ENCODE peak calls at places on chromosomes 5 and 9, in ten cellular contexts. D is stomach, O is sigmoid colon, M is trophoblast cell, H is SJSA1, E is endodermal cell, K is fibroblast of lung, W is astrocyte, U is psoas muscle, P is cardiac muscle cell. V is an unnamed sample. For H3K4me1, the result is how much of the 10 kb centered on the place peaks cover.

GRCh38 chr5:146426853-146427618 is 20.1 kb upstream of the TCERG1 start:
- DNase-seq in D (no peak), O (no peak), M (peak), H (no peak), E (no peak), K (peak), W (peak), U (no peak), P (peak), V (peak)

GRCh38 chr9:86867658-86868313 is 79.5 kb downstream of the GAS1 start:
- DNase-seq in D (peak), O (no peak), M (no peak), H (no peak), E (peak), K (no peak), W (no peak), U (no peak), P (peak), V (no peak)

GRCh38 chr5:155154973-155155372 is 141.4 kb downstream of the KIF4B start:
- DNase-seq in D (no peak), O (no peak), M (no peak), H (no peak), E (no peak), K (no peak), W (no peak), U (no peak), P (no peak), V (no peak)

GRCh38 chr5:92505925-92506324 is 1075.1 kb downstream of the NR2F1-AS1 start:
- DNase-seq in D (no peak), O (no peak), M (no peak), H (no peak), E (no peak), K (peak), W (no peak), U (no peak), P (no peak), V (no peak)

GRCh38 chr5:62354028-62354874 is 48.2 kb downstream of the KIF2A start:
- DNase-seq in D (no peak), O (no peak), M (peak), H (no peak), E (no peak), K (peak), W (peak), U (no peak), P (peak), V (peak)

GRCh38 chr5:54882841-54883240 is 102.6 kb downstream of the ESM1 start:
- DNase-seq in D (no peak), O (no peak), M (no peak), H (no peak), E (no peak), K (no peak), W (no peak), U (no peak), P (no peak), V (no peak)

GRCh38 chr9:132518151-132518550 is 64.3 kb upstream of the BARHL1 start:
- DNase-seq in D (no peak), O (no peak), M (no peak), H (no peak), E (no peak), K (no peak), W (no peak), U (no peak), P (no peak), V (peak)

GRCh38 chr5:61624966-61625681 is 293.1 kb downstream of the ZSWIM6 start:
- DNase-seq in D (no peak), O (no peak), M (no peak), H (no peak), E (no peak), K (no peak), W (no peak), U (no peak), P (no peak), V (no peak)

GRCh38 chr9:27467486-27467885 is 56.6 kb upstream of the IFNK start:
- DNase-seq in D (no peak), O (no peak), M (peak), H (no peak), E (no peak), K (no peak), W (no peak), U (no peak), P (no peak), V (no peak)

GRCh38 chr5:72234265-72234700 is 85.8 kb downstream of the MRPS27 start:
- DNase-seq in D (no peak), O (no peak), M (peak), H (no peak), E (no peak), K (peak), W (peak), U (no peak), P (no peak), V (peak)

GRCh38 chr9:73079326-73079725 is 72.3 kb upstream of the ANXA1 start:
- DNase-seq in D (no peak), O (no peak), M (peak), H (no peak), E (no peak), K (peak), W (no peak), U (no peak), P (no peak), V (no peak)

DNA sequence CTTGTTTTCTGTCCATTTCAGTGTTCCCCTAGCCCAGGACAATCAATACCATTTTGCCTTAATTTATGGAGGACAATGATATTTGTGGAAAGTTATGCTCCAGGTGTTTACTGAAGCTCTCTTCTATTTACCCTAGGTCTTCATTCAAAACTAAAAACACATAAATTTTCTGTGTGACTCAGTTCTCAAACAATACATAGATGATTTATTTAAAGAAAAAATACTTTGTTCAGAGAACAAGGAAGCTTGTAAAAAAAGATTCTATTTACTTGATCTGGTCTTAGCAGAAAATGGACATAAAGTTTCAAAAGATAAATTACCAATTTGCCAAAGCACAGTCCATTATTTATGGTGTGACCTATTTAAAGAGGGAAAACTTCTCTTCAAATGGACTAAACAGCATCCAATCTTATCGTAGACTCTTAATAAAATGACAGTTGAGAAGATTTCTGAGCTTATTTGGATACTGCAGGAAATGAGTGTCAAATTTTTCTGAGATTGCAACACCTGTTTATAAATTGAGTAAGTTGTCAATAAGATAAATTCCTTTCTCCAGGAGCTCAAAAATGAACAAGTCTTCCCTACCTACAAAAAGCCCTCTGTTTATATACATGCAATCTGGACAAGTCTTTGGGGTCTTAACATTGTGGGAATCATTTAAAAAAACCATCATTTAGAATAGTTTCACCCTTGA is 627.2 kb downstream of the PSAT1 start:
- DNase-seq in D (no peak), O (no peak), M (no peak), H (no peak), E (no peak), K (no peak), W (no peak), U (no peak), P (no peak), V (no peak)
- H3K4me1 ChIP-seq in D (under half), O (under half), M (under half), H (under half), E (under half), K (under half), W (under half), U (under half), P (under half), V (under half)

GRCh38 chr9:89661956-89662717 is 57.3 kb downstream of the GADD45G start:
- DNase-seq in D (peak), O (peak), M (peak), H (peak), E (peak), K (peak), W (peak), U (peak), P (peak), V (peak)
- H3K4me3 ChIP-seq in D (peak), O (no peak), M (no peak), H (no peak), E (no peak), K (no peak), W (peak), U (peak), P (no peak), V (no peak)

DNA sequence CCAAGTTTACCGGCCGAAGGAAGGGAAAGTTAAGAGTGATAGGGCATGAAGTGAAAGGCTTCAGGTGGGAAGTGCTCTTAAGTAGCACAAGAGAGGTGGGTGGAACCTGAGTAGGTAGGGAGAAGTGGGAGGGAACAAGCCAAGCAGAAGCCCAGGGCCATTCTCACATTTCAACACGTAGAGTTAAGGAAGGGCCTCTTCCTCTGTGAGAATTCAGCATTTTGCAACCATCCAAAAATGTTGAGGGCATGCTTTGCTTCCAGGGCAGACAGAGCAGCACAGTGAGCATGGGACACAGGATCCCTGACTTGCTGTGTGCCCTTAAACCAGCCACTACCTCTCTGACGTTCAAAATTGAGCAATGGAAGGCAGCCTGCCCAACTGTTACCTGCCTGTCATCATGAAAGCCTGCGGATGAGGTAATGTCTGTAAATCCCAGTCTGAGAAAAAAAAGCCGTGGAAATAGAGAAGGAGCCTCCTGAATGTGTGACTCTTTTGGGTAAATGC is 3.3 kb downstream of the CYFIP2 start:
- DNase-seq in D (no peak), O (no peak), M (peak), H (no peak), E (peak), K (peak), W (no peak), U (no peak), P (no peak), V (no peak)
- H3K4me1 ChIP-seq in D (under half), O (under half), M (under half), H (under half), E (under half), K (under half), W (under half), U (under half), P (half or more), V (under half)

GRCh38 chr5:95032801-95033200 is 252.1 kb downstream of the MCTP1 start:
- DNase-seq in D (no peak), O (no peak), M (no peak), H (no peak), E (no peak), K (no peak), W (no peak), U (no peak), P (no peak), V (no peak)
- H3K4me3 ChIP-seq in D (no peak), O (no peak), M (no peak), H (no peak), E (no peak), K (no peak), W (no peak), U (no peak), P (no peak), V (no peak)